ENCODE peak calls at places on chromosomes 7 and 10, in eight cellular contexts. M is iris pigment epithelial cell; R is AG09319; V is activated naive CD4-positive, alpha-beta T cell treated with anti-CD3 and anti-CD28 coated beads, Interleukin-2, amount 50 U/mL, for 16 hours; D is GM03348; J is endothelial cell; S is EL; E is mesendoderm. L is an unnamed sample.

GRCh38 chr7:93442478-93443224 is 131.9 kb downstream of the CALCR start:
- DNase-seq in M (peak; percentile 43), R (no peak), V (peak; percentile 18), D (peak; percentile 36), J (peak; percentile 61), S (peak; percentile 32), E (peak; percentile 71), L (no peak)

GRCh38 chr10:87659571-87660483 is at the start of gene PAPSS2:
- DNase-seq in M (peak; percentile 77), R (peak; percentile 30), V (peak; percentile 27), D (peak; percentile 87), J (peak; percentile 55), S (peak; percentile 83), E (peak; percentile 83), L (no peak)

GRCh38 chr7:122219253-122219865 is 75.3 kb upstream of the AASS start:
- DNase-seq in M (peak; percentile 24), R (no peak), V (no peak), D (peak; percentile 22), J (no peak), S (peak; percentile 12), E (no peak), L (no peak)

GRCh38 chr10:79001082-79001885 is 67.5 kb upstream of the ZMIZ1 start:
- DNase-seq in M (peak; percentile 23), R (no peak), V (no peak), D (peak; percentile 20), J (peak; percentile 27), S (peak; percentile 18), E (no peak), L (no peak)

GRCh38 chr7:29488203-29488970 is 75.2 kb upstream of the PRR15 start:
- DNase-seq in M (no peak), R (no peak), V (no peak), D (no peak), J (no peak), S (no peak), E (no peak), L (no peak)

GRCh38 chr7:128108641-128109423 is 77.6 kb upstream of the LRRC4 start:
- DNase-seq in M (no peak), R (no peak), V (peak; percentile 9), D (no peak), J (no peak), S (no peak), E (no peak), L (no peak)

GRCh38 chr10:93393231-93393630 is 88.9 kb downstream of the MYOF start:
- DNase-seq in M (no peak), R (no peak), V (no peak), D (no peak), J (no peak), S (no peak), E (no peak), L (no peak)

GRCh38 chr10:15856328-15857000 is 3.8 kb downstream of the MINDY3 start:
- DNase-seq in M (no peak), R (no peak), V (no peak), D (peak; percentile 17), J (no peak), S (peak; percentile 22), E (peak; percentile 93), L (no peak)

GRCh38 chr7:1981201-1981877 is 251.4 kb downstream of the MAD1L1 start:
- DNase-seq in M (no peak), R (no peak), V (peak; percentile 7), D (no peak), J (no peak), S (no peak), E (no peak), L (no peak)

GRCh38 chr7:23687011-23687410 is 7.0 kb downstream of the FAM221A start:
- DNase-seq in M (peak; percentile 24), R (no peak), V (no peak), D (no peak), J (no peak), S (peak; percentile 5), E (no peak), L (no peak)

GRCh38 chr7:117780832-117781231 is 92.4 kb downstream of the CTTNBP2 start:
- DNase-seq in M (peak; percentile 32), R (no peak), V (no peak), D (no peak), J (no peak), S (no peak), E (no peak), L (no peak)

GRCh38 chr10:110430369-110431273 is 67.1 kb upstream of the DUSP5 start:
- DNase-seq in M (peak; percentile 49), R (no peak), V (no peak), D (no peak), J (no peak), S (no peak), E (no peak), L (no peak)

GRCh38 chr7:5143935-5144903 is 45.8 kb upstream of the WIPI2 start:
- DNase-seq in M (peak; percentile 49), R (no peak), V (peak; percentile 62), D (peak; percentile 36), J (no peak), S (no peak), E (no peak), L (no peak)

GRCh38 chr7:130141161-130141857 is 63.9 kb downstream of the TMEM209 start:
- DNase-seq in M (peak; percentile 79), R (no peak), V (peak; percentile 62), D (no peak), J (peak; percentile 75), S (no peak), E (peak; percentile 96), L (no peak)

GRCh38 chr7:71313562-71313961 is 181.6 kb downstream of the GALNT17 start:
- DNase-seq in M (no peak), R (no peak), V (no peak), D (no peak), J (no peak), S (no peak), E (no peak), L (no peak)

GRCh38 chr10:99743841-99744240 is 11.8 kb downstream of the CUTC start:
- DNase-seq in M (no peak), R (no peak), V (no peak), D (no peak), J (no peak), S (peak; percentile 5), E (no peak), L (no peak)

GRCh38 chr10:47207280-47207613 is 92.8 kb upstream of the GDF10 start:
- DNase-seq in M (no peak), R (no peak), V (no peak), D (no peak), J (no peak), S (no peak), E (no peak), L (no peak)

GRCh38 chr7:46479680-46480079 is 558.6 kb upstream of the IGFBP3 start:
- DNase-seq in M (no peak), R (no peak), V (no peak), D (no peak), J (no peak), S (no peak), E (no peak), L (no peak)

GRCh38 chr7:148847815-148848726 is 36.0 kb downstream of the EZH2 start:
- DNase-seq in M (no peak), R (no peak), V (no peak), D (no peak), J (no peak), S (no peak), E (peak; percentile 75), L (no peak)

GRCh38 chr7:29102554-29103151 is 43.7 kb downstream of the CPVL start:
- DNase-seq in M (peak; percentile 60), R (peak; percentile 29), V (no peak), D (peak; percentile 72), J (peak; percentile 75), S (peak; percentile 55), E (peak; percentile 83), L (no peak)

GRCh38 chr10:92305133-92306072 is 14.4 kb downstream of the MARCHF5 start:
- DNase-seq in M (no peak), R (no peak), V (no peak), D (no peak), J (no peak), S (no peak), E (no peak), L (no peak)

GRCh38 chr10:29257106-29257783 is 31.6 kb upstream of the LYZL1 start:
- DNase-seq in M (peak; percentile 98), R (no peak), V (no peak), D (peak; percentile 73), J (no peak), S (peak; percentile 93), E (peak; percentile 48), L (no peak)

GRCh38 chr10:118672163-118672562 is 76.7 kb upstream of the PRLHR start:
- DNase-seq in M (no peak), R (no peak), V (no peak), D (no peak), J (no peak), S (no peak), E (no peak), L (no peak)

GRCh38 chr10:64091889-64092288 is 570.7 kb downstream of the REEP3 start:
- DNase-seq in M (no peak), R (no peak), V (no peak), D (peak; percentile 8), J (no peak), S (no peak), E (peak; percentile 59), L (no peak)

GRCh38 chr7:121204537-121204936 is 124.3 kb upstream of the WNT16 start:
- DNase-seq in M (peak; percentile 24), R (peak; percentile 59), V (no peak), D (no peak), J (no peak), S (peak; percentile 59), E (no peak), L (peak; percentile 16)

GRCh38 chr10:7045891-7046599 is 364.8 kb downstream of the SFMBT2 start:
- DNase-seq in M (no peak), R (no peak), V (no peak), D (no peak), J (no peak), S (no peak), E (no peak), L (no peak)

GRCh38 chr10:68871105-68871711 is 29.9 kb upstream of the DDX50 start:
- DNase-seq in M (peak; percentile 57), R (no peak), V (no peak), D (peak; percentile 28), J (no peak), S (peak; percentile 30), E (peak; percentile 71), L (no peak)

GRCh38 chr10:121942749-121943148 is 14.9 kb upstream of the ATE1 start:
- DNase-seq in M (peak; percentile 91), R (peak; percentile 45), V (no peak), D (peak; percentile 81), J (no peak), S (peak; percentile 88), E (no peak), L (no peak)

GRCh38 chr7:65924193-65924592 is 51.3 kb downstream of the VKORC1L1 start:
- DNase-seq in M (no peak), R (no peak), V (no peak), D (no peak), J (no peak), S (no peak), E (no peak), L (no peak)

GRCh38 chr7:21355406-21355874 is 72.4 kb upstream of the SP4 start:
- DNase-seq in M (no peak), R (no peak), V (peak; percentile 27), D (no peak), J (no peak), S (no peak), E (no peak), L (no peak)

GRCh38 chr7:25025218-25025671 is 45.3 kb upstream of the OSBPL3 start:
- DNase-seq in M (peak; percentile 93), R (peak; percentile 67), V (no peak), D (peak; percentile 85), J (no peak), S (peak; percentile 96), E (peak; percentile 51), L (no peak)

GRCh38 chr7:116173051-116174028 is 37.0 kb upstream of the TES start:
- DNase-seq in M (peak; percentile 70), R (no peak), V (no peak), D (peak; percentile 33), J (peak; percentile 25), S (peak; percentile 70), E (peak; percentile 40), L (no peak)

GRCh38 chr7:129840757-129841156 is 112.0 kb downstream of the UBE2H start:
- DNase-seq in M (peak; percentile 37), R (no peak), V (no peak), D (peak; percentile 62), J (no peak), S (no peak), E (no peak), L (no peak)

GRCh38 chr10:1367938-1368697 is 311.9 kb downstream of the WDR37 start:
- DNase-seq in M (no peak), R (no peak), V (no peak), D (peak; percentile 2), J (no peak), S (no peak), E (no peak), L (no peak)